ENCODE peak calls at places on chromosomes 16 and 17, in eight cellular contexts. S, Y, U, X, C, G, H and W are unnamed samples. For H4K20me1, the result is how much of the 10 kb centered on the place peaks cover.

GRCh38 chr17:3879591-3880417 is 13.0 kb downstream of the CAMKK1 start:
- DNase-seq in S (peak), Y (no peak), U (no peak), X (peak), C (no peak), G (no peak), H (peak), W (no peak)

GRCh38 chr17:64147110-64148016 is 17.4 kb upstream of the ERN1 start:
- DNase-seq in S (no peak), Y (peak), U (peak), X (peak), C (peak), G (peak), H (no peak), W (peak)

GRCh38 chr16:51951668-51952298 is 595.2 kb downstream of the TOX3 start:
- DNase-seq in S (peak), Y (no peak), U (peak), X (no peak), C (no peak), G (no peak), H (peak), W (no peak)

GRCh38 chr17:30954046-30954805 is 16.6 kb upstream of the RNF135 start:
- DNase-seq in S (no peak), Y (no peak), U (no peak), X (no peak), C (no peak), G (no peak), H (no peak), W (no peak)

GRCh38 chr16:48053346-48053745 is 102.4 kb downstream of the ABCC12 start:
- DNase-seq in S (peak), Y (peak), U (peak), X (no peak), C (no peak), G (peak), H (peak), W (no peak)

GRCh38 chr17:28741358-28742349 is 2.2 kb upstream of the TRAF4 start:
- DNase-seq in S (no peak), Y (no peak), U (no peak), X (no peak), C (peak), G (no peak), H (no peak), W (peak)

GRCh38 chr17:79852748-79853147 is 13.5 kb upstream of the CBX4 start:
- DNase-seq in S (no peak), Y (peak), U (peak), X (no peak), C (no peak), G (peak), H (no peak), W (no peak)

GRCh38 chr17:28948873-28949184 is 2.5 kb downstream of the PHF12 start:
- DNase-seq in S (peak), Y (no peak), U (no peak), X (no peak), C (no peak), G (no peak), H (peak), W (no peak)

GRCh38 chr16:69482410-69482951 is 58.1 kb downstream of the CYB5B start:
- DNase-seq in S (peak), Y (no peak), U (peak), X (no peak), C (no peak), G (no peak), H (no peak), W (no peak)

GRCh38 chr17:2250140-2251095 is 53.2 kb downstream of the SMG6 start:
- DNase-seq in S (no peak), Y (no peak), U (no peak), X (no peak), C (no peak), G (no peak), H (no peak), W (no peak)

GRCh38 chr16:57604177-57604576 is 24.3 kb upstream of the ADGRG1 start:
- DNase-seq in S (no peak), Y (no peak), U (no peak), X (no peak), C (no peak), G (no peak), H (no peak), W (no peak)

GRCh38 chr16:80198995-80199299 is 341.8 kb upstream of the DYNLRB2 start:
- DNase-seq in S (no peak), Y (no peak), U (peak), X (no peak), C (no peak), G (no peak), H (no peak), W (no peak)

GRCh38 chr17:65261682-65262636 is 124.8 kb downstream of the RGS9 start:
- DNase-seq in S (no peak), Y (peak), U (no peak), X (no peak), C (no peak), G (no peak), H (no peak), W (peak)

GRCh38 chr16:49858200-49859129 is 2.6 kb upstream of the ZNF423 start:
- DNase-seq in S (peak), Y (no peak), U (no peak), X (peak), C (no peak), G (peak), H (peak), W (no peak)

GRCh38 chr16:4373909-4374742 is 2.5 kb downstream of the VASN start:
- DNase-seq in S (peak), Y (peak), U (peak), X (no peak), C (no peak), G (peak), H (peak), W (no peak)

GRCh38 chr17:17647521-17648178 is 33.6 kb upstream of the RAI1 start:
- DNase-seq in S (no peak), Y (no peak), U (no peak), X (no peak), C (no peak), G (no peak), H (no peak), W (no peak)

GRCh38 chr16:69324585-69325253 is 5.7 kb downstream of the PDF start:
- DNase-seq in S (no peak), Y (no peak), U (no peak), X (no peak), C (no peak), G (no peak), H (no peak), W (no peak)

GRCh38 chr16:56743840-56744239 is 13.9 kb downstream of the NUP93 start:
- DNase-seq in S (no peak), Y (no peak), U (peak), X (no peak), C (no peak), G (peak), H (peak), W (no peak)

GRCh38 chr16:8763083-8763482 is 34.4 kb downstream of the TMEM186 start:
- DNase-seq in S (no peak), Y (no peak), U (no peak), X (no peak), C (no peak), G (no peak), H (no peak), W (no peak)

GRCh38 chr17:8593830-8594229 is 36.7 kb downstream of the MYH10 start:
- DNase-seq in S (no peak), Y (no peak), U (no peak), X (no peak), C (no peak), G (no peak), H (no peak), W (no peak)

GRCh38 chr17:4631431-4631830 is 10.0 kb downstream of the ALOX15 start:
- DNase-seq in S (no peak), Y (no peak), U (no peak), X (no peak), C (no peak), G (no peak), H (no peak), W (no peak)

GRCh38 chr16:5668553-5668952 is 571.0 kb upstream of the EEF2KMT start:
- DNase-seq in S (no peak), Y (no peak), U (no peak), X (no peak), C (no peak), G (no peak), H (no peak), W (no peak)

GRCh38 chr16:74186589-74186988 is 110.0 kb upstream of the PSMD7 start:
- DNase-seq in S (no peak), Y (no peak), U (peak), X (peak), C (no peak), G (no peak), H (no peak), W (no peak)

DNA sequence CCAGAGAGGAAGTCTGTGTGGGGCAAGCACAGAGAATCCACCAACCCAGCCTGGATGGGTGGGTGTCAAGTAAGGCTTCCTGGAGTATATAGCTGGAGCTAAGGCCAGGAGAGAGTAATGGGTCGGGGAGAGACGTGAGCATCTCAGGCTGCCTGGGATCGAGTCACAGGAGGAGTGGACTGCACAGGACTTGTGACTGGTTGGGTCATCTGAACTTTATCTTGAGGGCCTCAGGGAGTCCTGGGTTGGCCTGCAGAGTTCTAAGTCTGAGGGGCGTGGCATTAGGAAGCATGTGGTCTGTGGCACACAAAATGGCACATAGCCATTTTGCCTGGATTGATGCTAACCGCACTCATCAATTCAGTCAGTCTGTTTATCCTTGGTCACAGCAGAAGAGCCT is 1.5 kb downstream of the PLA2G15 start:
- DNase-seq in S (no peak), Y (no peak), U (no peak), X (no peak), C (no peak), G (no peak), H (no peak), W (no peak)
- H3K27ac ChIP-seq in S (no peak), Y (no peak), U (no peak), X (no peak), C (no peak), G (no peak), H (no peak), W (no peak)

GRCh38 chr17:48619821-48620496 is 4.9 kb upstream of the HOXB8 start:
- DNase-seq in S (peak), Y (no peak), U (no peak), X (no peak), C (no peak), G (no peak), H (peak), W (no peak)

GRCh38 chr17:48620497-48621139 is 5.5 kb upstream of the HOXB8 start:
- DNase-seq in S (no peak), Y (no peak), U (no peak), X (no peak), C (no peak), G (no peak), H (no peak), W (no peak)

GRCh38 chr17:48622857-48623256 is 3.3 kb downstream of the HOXB9 start:
- DNase-seq in S (no peak), Y (no peak), U (no peak), X (no peak), C (no peak), G (no peak), H (no peak), W (no peak)

GRCh38 chr17:48623583-48623982 is 2.6 kb downstream of the HOXB9 start:
- DNase-seq in S (no peak), Y (no peak), U (no peak), X (no peak), C (no peak), G (no peak), H (no peak), W (no peak)

DNA sequence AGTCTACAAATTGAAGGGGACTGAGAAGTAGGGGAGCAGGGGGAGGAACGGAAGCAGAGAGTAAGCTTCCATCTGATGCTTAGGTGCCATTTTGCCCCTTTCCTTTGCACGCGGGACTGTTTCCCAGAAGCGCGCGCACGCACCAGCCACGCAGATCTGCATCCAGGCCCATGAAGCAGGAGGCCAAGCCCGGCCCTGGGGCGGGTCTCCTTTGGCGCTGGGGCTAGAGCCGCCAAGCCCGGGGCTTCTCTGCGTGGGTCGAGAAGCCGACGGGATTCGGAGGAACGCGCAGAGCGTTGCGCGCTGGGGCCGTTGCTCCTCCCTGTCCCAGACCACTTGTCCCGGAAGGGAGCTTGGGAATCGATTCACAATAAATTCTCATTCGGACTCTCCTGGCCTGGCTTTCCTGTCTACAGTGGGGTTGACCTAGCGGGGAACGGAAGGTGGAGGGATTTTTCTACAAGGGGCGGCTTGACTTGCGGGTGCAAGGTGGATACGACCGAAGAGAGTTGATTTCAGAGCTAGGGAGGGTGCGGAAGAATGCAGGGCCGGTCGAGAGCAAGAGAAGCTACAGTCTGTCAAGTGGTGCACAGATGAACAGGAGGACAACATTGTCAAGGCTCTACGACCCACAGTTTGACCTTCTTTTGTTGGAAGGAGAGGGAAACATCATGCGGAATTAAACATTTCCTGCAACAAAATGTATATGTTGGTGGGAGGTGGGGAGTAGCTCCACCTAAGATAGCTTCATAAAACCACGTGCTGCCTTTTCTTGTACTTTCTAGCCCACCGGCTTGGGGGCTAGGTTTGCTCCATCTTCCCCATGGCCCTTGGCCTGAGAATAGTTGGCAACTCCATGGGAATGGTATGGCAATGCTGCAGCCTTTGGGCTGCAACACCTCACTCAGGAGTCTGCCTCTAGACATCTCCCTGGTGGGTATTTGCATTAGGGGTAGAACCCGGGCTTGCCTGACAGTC is 4.5 kb downstream of the HOXB9 start:
- DNase-seq in S (no peak), Y (no peak), U (no peak), X (no peak), C (no peak), G (no peak), H (no peak), W (no peak)
- H4K20me1 ChIP-seq in S (half or more), Y (under half), U (under half), X (under half), C (under half), G (under half), H (under half), W (under half)

GRCh38 chr16:54140057-54140787 is 146.4 kb downstream of the IRX3 start:
- DNase-seq in S (no peak), Y (no peak), U (no peak), X (peak), C (no peak), G (no peak), H (no peak), W (peak)

GRCh38 chr16:54140788-54141136 is 145.8 kb downstream of the IRX3 start:
- DNase-seq in S (no peak), Y (no peak), U (no peak), X (no peak), C (no peak), G (no peak), H (no peak), W (no peak)

GRCh38 chr16:54143934-54144333 is 142.7 kb downstream of the IRX3 start:
- DNase-seq in S (no peak), Y (no peak), U (no peak), X (no peak), C (no peak), G (no peak), H (no peak), W (no peak)

GRCh38 chr16:54143410-54143809 is 143.2 kb downstream of the IRX3 start:
- DNase-seq in S (no peak), Y (no peak), U (no peak), X (no peak), C (no peak), G (no peak), H (no peak), W (no peak)

DNA sequence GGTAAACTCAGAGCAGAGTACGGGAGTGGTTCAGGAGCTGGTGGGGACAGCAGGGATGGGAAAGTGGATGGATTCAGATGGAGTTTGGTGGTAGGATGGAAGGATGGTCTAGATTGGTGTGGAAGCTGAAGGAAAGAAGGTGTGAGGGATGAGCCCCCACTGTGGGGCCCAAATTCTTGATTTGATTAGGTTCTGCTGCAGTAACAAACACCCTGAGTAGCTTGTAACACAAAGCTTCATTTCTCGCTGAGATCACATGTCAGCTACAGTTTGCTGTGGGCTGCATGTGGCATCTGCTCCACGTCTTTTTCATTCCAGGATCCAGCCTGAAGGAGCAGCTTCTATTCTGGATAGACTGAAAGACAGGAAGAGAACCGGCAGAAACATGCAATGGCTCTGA is 143.8 kb downstream of the IRX3 start:
- DNase-seq in S (no peak), Y (no peak), U (no peak), X (no peak), C (no peak), G (no peak), H (no peak), W (no peak)
- H3K27ac ChIP-seq in S (no peak), Y (no peak), U (no peak), X (no peak), C (no peak), G (no peak), H (no peak), W (no peak)

GRCh38 chr17:62064029-62064790 is 868 bp downstream of the MED13 start:
- DNase-seq in S (no peak), Y (peak), U (peak), X (no peak), C (peak), G (peak), H (no peak), W (peak)
- H4K20me1 ChIP-seq in S (half or more), Y (under half), U (under half), X (half or more), C (under half), G (under half), H (under half), W (under half)

GRCh38 chr17:57834146-57834741 is 15.6 kb downstream of the MRPS23 start:
- DNase-seq in S (peak), Y (peak), U (no peak), X (peak), C (no peak), G (peak), H (peak), W (no peak)

GRCh38 chr17:57832299-57832698 is 17.5 kb downstream of the MRPS23 start:
- DNase-seq in S (no peak), Y (no peak), U (no peak), X (no peak), C (no peak), G (no peak), H (no peak), W (no peak)

GRCh38 chr17:57835333-57835900 is 14.4 kb downstream of the MRPS23 start:
- DNase-seq in S (no peak), Y (no peak), U (no peak), X (no peak), C (no peak), G (no peak), H (no peak), W (no peak)

GRCh38 chr17:57832711-57833596 is 16.9 kb downstream of the MRPS23 start:
- DNase-seq in S (peak), Y (peak), U (peak), X (peak), C (peak), G (peak), H (peak), W (peak)

DNA sequence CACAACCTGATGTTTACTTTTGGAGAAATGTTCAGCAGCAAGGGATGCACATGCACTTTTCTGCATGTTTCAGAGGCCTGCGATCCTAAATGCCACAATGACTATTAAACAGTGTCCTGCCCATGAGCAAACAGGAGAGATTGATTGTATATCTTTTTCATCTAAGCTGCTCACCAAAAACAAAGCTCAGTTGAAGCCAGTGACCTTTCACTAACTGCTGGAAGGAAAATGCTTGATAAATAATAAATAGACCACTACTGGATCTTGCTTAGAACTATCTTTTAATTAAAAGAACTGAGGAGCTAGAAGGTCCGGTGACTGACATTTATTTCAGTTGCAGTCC is 16.3 kb downstream of the MRPS23 start:
- DNase-seq in S (no peak), Y (no peak), U (no peak), X (no peak), C (no peak), G (no peak), H (no peak), W (no peak)
- H3K27ac ChIP-seq in S (no peak), Y (no peak), U (no peak), X (no peak), C (no peak), G (no peak), H (no peak), W (no peak)

GRCh38 chr17:83086197-83086880 is 6.9 kb downstream of the METRNL start:
- DNase-seq in S (no peak), Y (no peak), U (no peak), X (no peak), C (no peak), G (no peak), H (no peak), W (no peak)

GRCh38 chr17:83084621-83085056 is 5.2 kb downstream of the METRNL start:
- DNase-seq in S (no peak), Y (no peak), U (no peak), X (no peak), C (no peak), G (no peak), H (no peak), W (no peak)

GRCh38 chr17:83085103-83085502 is 5.7 kb downstream of the METRNL start:
- DNase-seq in S (no peak), Y (no peak), U (no peak), X (no peak), C (no peak), G (no peak), H (no peak), W (no peak)

GRCh38 chr17:83084214-83084613 is 4.8 kb downstream of the METRNL start:
- DNase-seq in S (no peak), Y (no peak), U (no peak), X (no peak), C (no peak), G (no peak), H (no peak), W (no peak)

DNA sequence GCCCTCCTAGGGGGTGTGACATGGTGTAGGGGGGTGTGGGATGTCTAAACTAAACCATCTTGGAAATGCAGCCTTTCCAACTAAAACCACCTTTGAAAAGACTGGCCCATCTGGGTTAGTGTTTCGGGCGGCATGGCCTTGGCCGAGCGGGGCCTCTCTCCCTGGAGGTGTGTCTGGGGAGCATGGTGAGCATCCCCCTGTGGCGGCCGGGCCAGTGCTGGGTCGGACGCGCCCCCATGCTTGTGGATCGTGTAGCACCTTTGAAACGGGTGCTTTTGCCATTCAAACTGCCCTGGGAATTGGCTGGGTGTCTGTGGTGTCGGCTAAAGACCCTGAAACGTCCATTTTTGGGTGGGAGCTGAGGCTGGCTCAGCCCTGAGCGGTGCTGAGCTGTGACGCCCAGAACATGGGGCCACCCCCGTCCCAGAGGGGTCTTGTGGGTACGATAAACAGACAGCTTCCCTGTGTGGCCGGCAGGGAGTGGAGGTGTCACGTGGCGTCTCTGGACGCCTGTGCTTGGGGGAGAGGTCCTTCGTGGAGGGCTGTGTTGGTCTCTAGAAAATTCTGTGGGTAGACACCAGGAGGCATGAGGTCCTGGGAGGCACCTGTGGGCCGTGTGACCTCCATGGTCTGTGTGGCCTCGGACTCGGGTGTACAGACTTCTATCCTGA is 6.3 kb downstream of the METRNL start:
- DNase-seq in S (no peak), Y (no peak), U (no peak), X (no peak), C (no peak), G (no peak), H (no peak), W (no peak)
- H4K20me1 ChIP-seq in S (under half), Y (under half), U (under half), X (half or more), C (under half), G (under half), H (under half), W (under half)